ENCODE peak calls at places on chromosome 11, in six cellular contexts. X is activated CD4-positive, alpha-beta T cell treated with anti-CD3 and anti-CD28 coated beads for 36 hours; E is IMR-90; O is activated CD8-positive, alpha-beta T cell treated with anti-CD3 and anti-CD28 coated beads, Interleukin-2, amount 10 ng/mL, durations not matched to agents 7 days and 5 days; B is activated naive CD8-positive, alpha-beta T cell treated with anti-CD3 and anti-CD28 coated beads, Interleukin-2, amount 10 ng/mL, durations not matched to agents 7 days and 5 days; Q is upper lobe of left lung. F is an unnamed sample.

GRCh38 chr11:44493929-44494328 is 71.5 kb upstream of the CD82 start:
- ATAC-seq in O (no peak), E (no peak), Q (no peak), X (no peak), B (no peak), F (no peak)

GRCh38 chr11:48079602-48080001 is 99.2 kb downstream of the PTPRJ start:
- ATAC-seq in O (no peak), Q (no peak), B (no peak), E (no peak), X (no peak), F (no peak)

GRCh38 chr11:100712618-100713017 is 25.5 kb downstream of the ARHGAP42 start:
- ATAC-seq in X (no peak), O (no peak), E (no peak), Q (no peak), B (no peak), F (no peak)

GRCh38 chr11:2397005-2397404 is 3.5 kb upstream of the TSSC4 start:
- ATAC-seq in X (no peak), E (no peak), B (no peak), O (no peak), Q (no peak), F (no peak)

GRCh38 chr11:35050596-35050995 is 88.4 kb upstream of the CD44 start:
- ATAC-seq in O (no peak), X (peak), B (no peak), Q (no peak), E (peak), F (no peak)

GRCh38 chr11:102411142-102411541 is 41.4 kb downstream of the TMEM123 start:
- ATAC-seq in O (no peak), E (no peak), Q (no peak), B (no peak), X (no peak), F (no peak)

GRCh38 chr11:62905286-62905685 is 15.9 kb downstream of the CHRM1 start:
- ATAC-seq in Q (no peak), E (no peak), X (no peak), B (no peak), O (no peak), F (peak)

GRCh38 chr11:73963861-73964260 is 13.0 kb downstream of the DNAJB13 start:
- ATAC-seq in O (no peak), B (no peak), E (no peak), Q (no peak), X (no peak), F (peak)

GRCh38 chr11:80638296-80638695 is 1197.5 kb upstream of the TENM4 start:
- ATAC-seq in X (no peak), B (no peak), E (no peak), Q (no peak), O (no peak), F (no peak)

GRCh38 chr11:18204771-18205170 is 31.8 kb downstream of the SAA4 start:
- ATAC-seq in X (no peak), Q (no peak), E (no peak), O (no peak), B (no peak), F (no peak)

GRCh38 chr11:130070829-130071205 is 1.1 kb downstream of the APLP2 start:
- ATAC-seq in O (no peak), Q (peak), B (no peak), X (no peak), E (no peak), F (peak)

GRCh38 chr11:116312560-116313340 is 460.0 kb downstream of the BUD13 start:
- ATAC-seq in X (no peak), Q (peak), O (no peak), E (no peak), B (no peak), F (peak)

GRCh38 chr11:46888636-46889035 is 29.7 kb downstream of the LRP4 start:
- ATAC-seq in X (no peak), B (no peak), O (no peak), Q (no peak), E (no peak), F (no peak)

GRCh38 chr11:88384678-88385015 is 47.1 kb upstream of the CTSC start:
- ATAC-seq in E (peak), Q (no peak), O (no peak), X (peak), B (no peak), F (peak)

GRCh38 chr11:67496113-67496512 is 9.1 kb downstream of the PITPNM1 start:
- ATAC-seq in E (no peak), O (no peak), B (no peak), Q (no peak), X (no peak), F (no peak)

GRCh38 chr11:120306519-120307242 is 18.4 kb upstream of the TLCD5 start:
- ATAC-seq in B (no peak), Q (no peak), X (no peak), O (no peak), E (peak), F (peak)

GRCh38 chr11:76250520-76251222 is 44.4 kb upstream of the WNT11 start:
- ATAC-seq in B (no peak), E (no peak), O (no peak), X (no peak), Q (no peak), F (no peak)

GRCh38 chr11:48019230-48019584 is 38.8 kb downstream of the PTPRJ start:
- ATAC-seq in X (peak), Q (peak), O (no peak), E (no peak), B (no peak), F (peak)

GRCh38 chr11:75583710-75584658 is 21.9 kb downstream of the SERPINH1 start:
- ATAC-seq in O (peak), B (no peak), Q (peak), X (peak), E (peak), F (peak)

GRCh38 chr11:102837151-102837550 is 6.3 kb downstream of the MMP3 start:
- ATAC-seq in X (no peak), E (no peak), B (no peak), Q (no peak), O (no peak), F (peak)

GRCh38 chr11:36398261-36398953 is 102.3 kb downstream of the PRR5L start:
- ATAC-seq in B (no peak), E (no peak), Q (peak), X (no peak), O (no peak), F (no peak)

GRCh38 chr11:47393163-47394049 is 15.0 kb upstream of the SLC39A13 start:
- ATAC-seq in B (no peak), E (peak), O (no peak), Q (peak), X (no peak), F (peak)